ENCODE peak calls at places on chromosomes 2 and 18, in six cellular contexts. T, L, N, H, V and O are unnamed samples.

GRCh38 chr18:2570772-2571199 is 519 bp downstream of the METTL4 start:
- DNase-seq in T (no peak), L (peak; percentile 74), N (peak; percentile 72), H (peak; percentile 80), V (peak; percentile 72), O (no peak)

GRCh38 chr2:150681120-150681796 is 193.8 kb upstream of the RND3 start:
- DNase-seq in T (no peak), L (no peak), N (peak; percentile 93), H (no peak), V (no peak), O (peak; percentile 73)

GRCh38 chr2:31877008-31877407 is 133.8 kb downstream of the MEMO1 start:
- DNase-seq in T (no peak), L (no peak), N (peak; percentile 2), H (no peak), V (no peak), O (no peak)

GRCh38 chr2:69345434-69345833 is 41.6 kb downstream of the GFPT1 start:
- DNase-seq in T (no peak), L (no peak), N (peak; percentile 20), H (no peak), V (no peak), O (no peak)

GRCh38 chr2:206211657-206212255 is 52.1 kb downstream of the EEF1B2 start:
- DNase-seq in T (no peak), L (no peak), N (peak; percentile 86), H (no peak), V (no peak), O (peak; percentile 53)

GRCh38 chr2:17148298-17149228 is 369.7 kb downstream of the RAD51AP2 start:
- DNase-seq in T (peak; percentile 6), L (no peak), N (peak; percentile 2), H (no peak), V (no peak), O (no peak)

GRCh38 chr18:59612461-59612860 is 84.8 kb downstream of the CCBE1 start:
- DNase-seq in T (no peak), L (no peak), N (peak; percentile 100), H (no peak), V (no peak), O (no peak)

GRCh38 chr2:53829252-53829651 is 30.5 kb downstream of the GPR75 start:
- DNase-seq in T (no peak), L (no peak), N (no peak), H (no peak), V (no peak), O (no peak)

GRCh38 chr18:39627936-39628335 is 2062.3 kb upstream of the CELF4 start:
- DNase-seq in T (no peak), L (no peak), N (no peak), H (no peak), V (no peak), O (no peak)

GRCh38 chr2:118457956-118458355 is 369.7 kb downstream of the INSIG2 start:
- DNase-seq in T (no peak), L (no peak), N (no peak), H (no peak), V (no peak), O (no peak)

GRCh38 chr18:73136134-73136533 is 268.3 kb upstream of the NETO1 start:
- DNase-seq in T (peak; percentile 36), L (no peak), N (peak; percentile 2), H (no peak), V (peak; percentile 53), O (no peak)

GRCh38 chr18:27411911-27412310 is 226.8 kb upstream of the CHST9 start:
- DNase-seq in T (no peak), L (no peak), N (peak; percentile 8), H (no peak), V (no peak), O (peak; percentile 43)

GRCh38 chr18:21053127-21053526 is 58.5 kb downstream of the ROCK1 start:
- DNase-seq in T (no peak), L (no peak), N (peak; percentile 87), H (no peak), V (no peak), O (peak; percentile 45)

GRCh38 chr18:8319798-8320477 is 289.3 kb upstream of the RAB12 start:
- DNase-seq in T (no peak), L (no peak), N (peak; percentile 34), H (no peak), V (no peak), O (no peak)

GRCh38 chr18:42617086-42617725 is 498.3 kb downstream of the RIT2 start:
- DNase-seq in T (no peak), L (no peak), N (peak; percentile 2), H (no peak), V (no peak), O (no peak)